ENCODE peak calls at places on chromosomes 5 and 9, in nine cellular contexts. G is cardiac fibroblast; Q is astrocyte of the cerebellum; J is body of pancreas; V is fibroblast of the aortic adventitia; S is CD8-positive, alpha-beta T cell; H is IMR-90; D is upper lobe of right lung; Y is Peyer's patch. O is an unnamed sample.

GRCh38 chr5:31047621-31048020 is 145.9 kb upstream of the CDH6 start:
- DNase-seq in G (peak), Q (no peak), J (no peak), V (peak), S (no peak), H (peak), D (no peak), Y (no peak), O (no peak)

GRCh38 chr5:35762368-35762767 is 94.3 kb upstream of the IL7R start:
- DNase-seq in G (no peak), Q (no peak), J (no peak), V (no peak), S (no peak), H (peak), D (no peak), Y (no peak), O (no peak)

GRCh38 chr9:23669776-23670175 is 156.3 kb downstream of the ELAVL2 start:
- DNase-seq in G (no peak), Q (no peak), J (no peak), V (no peak), S (no peak), H (no peak), D (no peak), Y (no peak), O (no peak)

GRCh38 chr5:142994242-142994641 is 224.1 kb downstream of the ARHGAP26 start:
- DNase-seq in G (no peak), Q (no peak), J (no peak), V (peak), S (no peak), H (no peak), D (no peak), Y (no peak), O (no peak)

GRCh38 chr5:59587489-59588337 is 305.8 kb downstream of the PDE4D start:
- DNase-seq in G (peak), Q (peak), J (peak), V (peak), S (peak), H (peak), D (peak), Y (peak), O (peak)

GRCh38 chr5:66615136-66615535 is 18.9 kb downstream of the MAST4 start:
- DNase-seq in G (no peak), Q (no peak), J (peak), V (no peak), S (no peak), H (no peak), D (no peak), Y (no peak), O (no peak)

GRCh38 chr9:129809346-129809745 is 6.4 kb downstream of the TOR1B start:
- DNase-seq in G (no peak), Q (no peak), J (no peak), V (no peak), S (no peak), H (no peak), D (no peak), Y (no peak), O (no peak)

GRCh38 chr9:16217933-16218830 is 652.3 kb downstream of the BNC2 start:
- DNase-seq in G (no peak), Q (no peak), J (no peak), V (peak), S (no peak), H (no peak), D (no peak), Y (no peak), O (no peak)

GRCh38 chr9:135087899-135088347 is 455 bp downstream of the OLFM1 start:
- DNase-seq in G (no peak), Q (no peak), J (peak), V (no peak), S (no peak), H (no peak), D (no peak), Y (no peak), O (no peak)

GRCh38 chr9:110894731-110895130 is 143.5 kb downstream of the LPAR1 start:
- DNase-seq in G (no peak), Q (no peak), J (no peak), V (no peak), S (no peak), H (no peak), D (no peak), Y (no peak), O (no peak)

GRCh38 chr9:95753762-95754465 is 121.6 kb upstream of the ERCC6L2 start:
- DNase-seq in G (peak), Q (no peak), J (no peak), V (peak), S (no peak), H (no peak), D (no peak), Y (no peak), O (peak)

GRCh38 chr5:135185461-135186075 is 151.5 kb upstream of the PITX1 start:
- DNase-seq in G (peak), Q (peak), J (no peak), V (peak), S (no peak), H (peak), D (no peak), Y (no peak), O (no peak)

GRCh38 chr5:73596705-73597328 is 29.2 kb upstream of the ARHGEF28 start:
- DNase-seq in G (peak), Q (no peak), J (peak), V (peak), S (no peak), H (peak), D (no peak), Y (peak), O (peak)

GRCh38 chr5:87411586-87412416 is 929 bp downstream of the CCNH start:
- DNase-seq in G (peak), Q (no peak), J (peak), V (peak), S (peak), H (peak), D (no peak), Y (peak), O (peak)

GRCh38 chr9:7298123-7298522 is 501.5 kb downstream of the DMAC1 start:
- DNase-seq in G (peak), Q (no peak), J (no peak), V (no peak), S (no peak), H (no peak), D (no peak), Y (no peak), O (no peak)

GRCh38 chr5:168865973-168866372 is 286.8 kb upstream of the PANK3 start:
- DNase-seq in G (no peak), Q (no peak), J (no peak), V (no peak), S (no peak), H (no peak), D (no peak), Y (no peak), O (no peak)

GRCh38 chr5:131198625-131199024 is 27.9 kb downstream of the LYRM7 start:
- DNase-seq in G (no peak), Q (no peak), J (no peak), V (peak), S (no peak), H (peak), D (no peak), Y (no peak), O (no peak)

GRCh38 chr9:38003946-38004808 is 64.8 kb downstream of the SHB start:
- DNase-seq in G (no peak), Q (no peak), J (no peak), V (no peak), S (no peak), H (no peak), D (no peak), Y (no peak), O (no peak)

GRCh38 chr5:125894383-125894782 is 528.8 kb upstream of the GRAMD2B start:
- DNase-seq in G (peak), Q (peak), J (no peak), V (peak), S (no peak), H (no peak), D (no peak), Y (no peak), O (no peak)

GRCh38 chr5:87069974-87070608 is 197.6 kb upstream of the RASA1 start:
- DNase-seq in G (peak), Q (peak), J (peak), V (peak), S (no peak), H (peak), D (no peak), Y (peak), O (no peak)

GRCh38 chr9:13778486-13779110 is 499.1 kb upstream of the MPDZ start:
- DNase-seq in G (peak), Q (no peak), J (no peak), V (peak), S (no peak), H (peak), D (no peak), Y (no peak), O (no peak)

GRCh38 chr5:180332861-180333260 is 20.3 kb downstream of the GFPT2 start:
- DNase-seq in G (no peak), Q (no peak), J (no peak), V (peak), S (no peak), H (no peak), D (no peak), Y (no peak), O (no peak)

GRCh38 chr5:11642398-11642797 is 261.8 kb downstream of the CTNND2 start:
- DNase-seq in G (no peak), Q (no peak), J (no peak), V (no peak), S (no peak), H (no peak), D (no peak), Y (no peak), O (no peak)

GRCh38 chr5:61148516-61148915 is 13.8 kb downstream of the SMIM15 start:
- DNase-seq in G (no peak), Q (no peak), J (no peak), V (no peak), S (no peak), H (peak), D (no peak), Y (no peak), O (no peak)

GRCh38 chr9:109139851-109140250 is 20.1 kb upstream of the TMEM245 start:
- DNase-seq in G (no peak), Q (no peak), J (no peak), V (no peak), S (no peak), H (no peak), D (no peak), Y (no peak), O (no peak)

GRCh38 chr9:77440057-77440456 is 208.1 kb downstream of the GNA14 start:
- DNase-seq in G (peak), Q (peak), J (peak), V (peak), S (no peak), H (peak), D (no peak), Y (no peak), O (peak)

GRCh38 chr5:131635755-131636479 is 888 bp upstream of the RAPGEF6 start:
- DNase-seq in G (peak), Q (no peak), J (peak), V (no peak), S (no peak), H (no peak), D (no peak), Y (no peak), O (no peak)

GRCh38 chr5:132009706-132010405 is 1.6 kb downstream of the ACSL6 start:
- DNase-seq in G (no peak), Q (no peak), J (no peak), V (no peak), S (no peak), H (no peak), D (peak), Y (peak), O (no peak)

GRCh38 chr9:127963359-127964064 is 17.3 kb downstream of the EEIG1 start:
- DNase-seq in G (no peak), Q (no peak), J (no peak), V (no peak), S (no peak), H (no peak), D (no peak), Y (no peak), O (no peak)
- H3K4me3 ChIP-seq in G (no peak), Q (no peak), J (no peak), V (no peak), S (peak), H (no peak), D (no peak), Y (peak), O (no peak)

DNA sequence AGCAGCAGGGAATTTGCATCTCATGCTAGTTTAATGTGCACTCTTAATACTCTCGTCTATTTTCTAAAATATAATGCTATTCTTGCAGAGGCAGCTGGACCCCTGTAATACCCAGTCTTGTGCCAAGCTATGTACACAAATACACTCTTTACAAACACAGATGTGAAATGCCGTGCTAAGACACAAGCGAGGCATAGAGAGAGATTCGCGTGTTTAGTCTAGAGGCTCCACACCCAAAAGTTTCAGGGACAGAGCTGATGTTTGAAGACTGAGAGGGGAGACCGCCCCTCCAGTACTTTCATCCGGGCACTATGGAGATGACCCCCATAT is 1.2 kb downstream of the DPYSL3 start:
- DNase-seq in G (no peak), Q (no peak), J (no peak), V (peak), S (no peak), H (peak), D (no peak), Y (no peak), O (no peak)
- H3K4me3 ChIP-seq in G (peak), Q (peak), J (no peak), V (peak), S (no peak), H (peak), D (peak), Y (peak), O (peak)

GRCh38 chr9:87494970-87495471 is 2.6 kb upstream of the DAPK1 start:
- DNase-seq in G (peak), Q (no peak), J (no peak), V (no peak), S (no peak), H (no peak), D (no peak), Y (no peak), O (no peak)
- H3K4me3 ChIP-seq in G (no peak), Q (no peak), J (no peak), V (no peak), S (no peak), H (no peak), D (no peak), Y (no peak), O (no peak)

GRCh38 chr5:178122346-178122745 is 8.5 kb upstream of the RMND5B start:
- DNase-seq in G (no peak), Q (no peak), J (no peak), V (no peak), S (no peak), H (no peak), D (no peak), Y (no peak), O (no peak)

GRCh38 chr5:178123094-178123986 is 7.5 kb upstream of the RMND5B start:
- DNase-seq in G (no peak), Q (no peak), J (no peak), V (no peak), S (no peak), H (no peak), D (no peak), Y (no peak), O (no peak)

GRCh38 chr5:178120661-178121357 is 7.5 kb downstream of the N4BP3 start:
- DNase-seq in G (peak), Q (peak), J (peak), V (peak), S (peak), H (peak), D (peak), Y (peak), O (peak)

GRCh38 chr5:178119915-178120660 is 6.8 kb downstream of the N4BP3 start:
- DNase-seq in G (no peak), Q (no peak), J (no peak), V (no peak), S (no peak), H (no peak), D (no peak), Y (no peak), O (no peak)

GRCh38 chr5:178121450-178122276 is 8.3 kb downstream of the N4BP3 start:
- DNase-seq in G (peak), Q (no peak), J (no peak), V (peak), S (no peak), H (no peak), D (no peak), Y (peak), O (peak)
- H3K4me3 ChIP-seq in G (peak), Q (no peak), J (no peak), V (no peak), S (peak), H (no peak), D (no peak), Y (peak), O (peak)

GRCh38 chr9:72396247-72397091 is 31.5 kb upstream of the ZFAND5 start:
- DNase-seq in G (peak), Q (no peak), J (no peak), V (peak), S (no peak), H (peak), D (no peak), Y (no peak), O (no peak)
- H3K4me3 ChIP-seq in G (no peak), Q (no peak), J (no peak), V (no peak), S (no peak), H (no peak), D (no peak), Y (no peak), O (no peak)

DNA sequence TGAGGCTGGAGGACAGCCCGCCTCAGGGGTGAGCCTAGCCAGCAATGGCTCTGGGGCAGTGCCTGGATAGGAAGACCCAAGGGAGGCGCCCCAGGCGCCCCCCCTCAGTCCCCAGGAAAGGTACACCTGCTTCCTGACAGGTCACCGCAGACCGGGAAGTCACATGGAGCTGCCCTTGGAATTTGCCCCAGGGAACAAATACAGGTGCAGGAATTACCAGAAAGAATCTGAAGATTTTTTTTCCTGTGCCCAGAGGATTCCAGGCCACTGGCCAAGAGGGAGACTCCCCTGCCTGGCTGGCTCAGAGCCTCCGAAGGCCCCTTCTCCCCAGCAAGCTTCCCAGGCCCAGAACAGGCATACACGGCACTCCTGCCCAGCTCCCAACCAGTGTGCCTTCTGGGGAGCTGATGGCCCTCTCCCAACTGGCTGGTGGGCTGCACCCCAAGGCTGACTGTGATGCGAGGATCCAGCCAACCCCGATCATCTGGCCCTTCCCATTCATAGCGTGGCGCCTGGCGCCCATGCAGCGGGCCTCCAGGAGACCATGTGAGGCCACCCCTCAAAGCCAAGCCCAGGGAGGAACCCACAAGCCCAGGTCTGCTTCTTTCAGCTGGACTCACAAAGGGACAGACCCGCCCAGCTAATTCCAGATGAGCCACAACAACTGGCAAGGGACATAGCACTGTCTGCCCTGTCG is 2.3 kb downstream of the TPRN start:
- DNase-seq in G (no peak), Q (no peak), J (peak), V (no peak), S (peak), H (no peak), D (peak), Y (peak), O (no peak)
- H3K4me3 ChIP-seq in G (no peak), Q (no peak), J (peak), V (peak), S (no peak), H (no peak), D (peak), Y (no peak), O (no peak)

DNA sequence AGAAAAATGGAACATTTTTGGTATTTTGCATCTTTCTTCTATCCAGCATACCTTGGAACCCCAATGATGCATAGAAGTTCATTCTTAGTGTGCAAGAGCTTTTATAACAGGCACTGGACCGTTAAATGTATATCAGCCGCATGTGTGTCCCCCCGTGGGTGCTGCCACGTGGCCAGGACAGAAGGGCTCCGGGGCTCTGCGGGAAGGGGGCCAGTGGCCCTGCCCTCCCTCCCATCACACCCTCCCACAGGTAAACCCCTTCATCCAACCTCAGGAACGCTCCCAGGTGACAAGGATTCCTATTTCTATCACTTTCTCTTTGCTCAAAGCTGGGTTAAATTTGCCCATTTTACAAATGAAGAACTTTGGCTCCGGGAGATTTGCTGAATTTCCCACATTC is 393.4 kb upstream of the IRX4 start:
- DNase-seq in G (no peak), Q (no peak), J (no peak), V (no peak), S (no peak), H (no peak), D (no peak), Y (no peak), O (no peak)
- H3K4me3 ChIP-seq in G (no peak), Q (no peak), J (no peak), V (no peak), S (no peak), H (no peak), D (no peak), Y (no peak), O (no peak)

GRCh38 chr5:122076023-122076422 is 2.0 kb downstream of the LOX start:
- DNase-seq in G (peak), Q (no peak), J (no peak), V (peak), S (no peak), H (no peak), D (no peak), Y (no peak), O (no peak)

GRCh38 chr5:122076669-122077450 is 1.2 kb downstream of the LOX start:
- DNase-seq in G (peak), Q (peak), J (peak), V (peak), S (no peak), H (peak), D (peak), Y (peak), O (peak)

GRCh38 chr5:122077451-122078115 is 476 bp downstream of the LOX start:
- DNase-seq in G (peak), Q (no peak), J (peak), V (no peak), S (no peak), H (no peak), D (peak), Y (no peak), O (peak)

GRCh38 chr5:122073864-122074263 is 4.2 kb downstream of the LOX start:
- DNase-seq in G (no peak), Q (no peak), J (no peak), V (no peak), S (no peak), H (no peak), D (no peak), Y (no peak), O (no peak)

GRCh38 chr5:122073023-122073422 is 5.0 kb downstream of the LOX start:
- DNase-seq in G (no peak), Q (no peak), J (no peak), V (no peak), S (no peak), H (no peak), D (no peak), Y (no peak), O (no peak)
- H3K4me3 ChIP-seq in G (no peak), Q (peak), J (no peak), V (peak), S (no peak), H (peak), D (no peak), Y (no peak), O (no peak)

DNA sequence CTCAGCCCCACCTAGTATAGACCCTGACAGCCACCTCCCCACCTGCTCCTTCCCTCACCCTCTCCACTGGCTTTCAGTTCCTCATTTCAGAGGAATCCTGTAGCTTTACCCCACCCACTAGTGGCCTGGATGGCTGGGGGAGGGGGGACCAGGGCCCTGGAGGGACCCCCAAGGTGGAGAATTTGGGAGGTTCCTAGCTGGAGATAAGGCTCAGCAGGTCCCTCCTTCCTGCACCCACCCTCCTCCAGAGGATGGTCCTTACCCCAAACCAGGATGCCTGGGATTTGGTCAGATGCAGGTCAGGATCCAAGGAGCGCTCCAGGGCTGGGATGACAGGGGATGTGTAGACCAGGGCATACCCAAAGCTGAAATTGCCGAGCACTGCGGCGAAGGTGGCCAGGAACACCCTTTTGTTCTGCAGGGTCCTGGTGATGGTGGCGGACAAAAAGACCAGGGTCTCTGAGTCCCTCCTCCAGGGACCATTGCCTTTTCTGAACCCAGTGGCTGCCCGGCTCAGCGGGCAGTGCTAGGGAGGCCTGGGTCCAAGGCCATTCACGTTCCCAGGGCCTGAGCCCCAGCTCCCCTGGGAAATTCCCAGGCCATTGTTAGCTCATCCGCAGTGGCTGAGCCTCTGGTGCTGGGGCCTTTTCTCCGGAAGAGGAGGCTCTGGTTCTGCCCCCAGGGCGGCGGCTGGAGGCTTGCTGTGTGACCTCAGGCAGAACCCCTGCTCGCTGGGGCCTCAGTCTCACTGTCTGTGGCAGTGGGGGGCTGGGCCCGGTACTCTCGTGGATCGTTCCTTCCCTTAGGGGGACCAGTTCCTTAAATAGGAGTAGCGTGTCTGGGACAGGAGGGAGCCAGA is 678 bp downstream of the SLC2A6 start:
- DNase-seq in G (peak), Q (no peak), J (no peak), V (peak), S (no peak), H (peak), D (peak), Y (peak), O (peak)
- H3K4me3 ChIP-seq in G (peak), Q (peak), J (peak), V (peak), S (peak), H (peak), D (peak), Y (peak), O (peak)